ENCODE peak calls at places on chromosomes 16 and 17, in six cellular contexts. One of them, this sample, is unnamed.

GRCh38 chr17:82245144-82246039 is 16.6 kb downstream of the SLC16A3 start:
- DNase-seq in PC-3: no peak
- DNase-seq in GM23248: no peak
- DNase-seq in SK-N-SH: no peak
- DNase-seq in neural progenitor cell: no peak
- DNase-seq in HCT116: no peak
- DNase-seq in this sample: no peak

GRCh38 chr17:42699415-42699740 is 17.0 kb downstream of the CNTNAP1 start:
- DNase-seq in SK-N-SH: no peak
- DNase-seq in GM23248: no peak
- DNase-seq in neural progenitor cell: no peak
- DNase-seq in PC-3: no peak
- DNase-seq in HCT116: no peak
- DNase-seq in this sample: no peak

GRCh38 chr17:42337442-42337841 is 49.1 kb downstream of the STAT5A start:
- DNase-seq in PC-3: no peak
- DNase-seq in GM23248: peak; percentile 98
- DNase-seq in neural progenitor cell: no peak
- DNase-seq in HCT116: no peak
- DNase-seq in SK-N-SH: no peak
- DNase-seq in this sample: no peak

GRCh38 chr17:42459256-42459982 is 741 bp downstream of the ATP6V0A1 start:
- DNase-seq in PC-3: no peak
- DNase-seq in neural progenitor cell: peak; percentile 41
- DNase-seq in SK-N-SH: peak; percentile 56
- DNase-seq in HCT116: no peak
- DNase-seq in GM23248: peak; percentile 81
- DNase-seq in this sample: peak; percentile 26

GRCh38 chr17:76074390-76075363 is at the start of gene GALR2:
- DNase-seq in PC-3: no peak
- DNase-seq in neural progenitor cell: peak; percentile 70
- DNase-seq in SK-N-SH: peak; percentile 75
- DNase-seq in HCT116: no peak
- DNase-seq in GM23248: no peak
- DNase-seq in this sample: no peak

GRCh38 chr16:59591480-59591879 is 857.4 kb upstream of the GOT2 start:
- DNase-seq in SK-N-SH: no peak
- DNase-seq in GM23248: peak; percentile 39
- DNase-seq in HCT116: no peak
- DNase-seq in PC-3: peak; percentile 32
- DNase-seq in neural progenitor cell: no peak
- DNase-seq in this sample: no peak

GRCh38 chr17:57697891-57698708 is 47.0 kb downstream of the CCDC182 start:
- DNase-seq in HCT116: no peak
- DNase-seq in PC-3: no peak
- DNase-seq in neural progenitor cell: peak; percentile 62
- DNase-seq in SK-N-SH: no peak
- DNase-seq in GM23248: no peak
- DNase-seq in this sample: no peak

GRCh38 chr17:8152981-8153549 is 861 bp upstream of the PER1 start:
- DNase-seq in GM23248: peak; percentile 61
- DNase-seq in HCT116: no peak
- DNase-seq in neural progenitor cell: no peak
- DNase-seq in SK-N-SH: no peak
- DNase-seq in PC-3: no peak
- DNase-seq in this sample: no peak

GRCh38 chr17:22102177-22102576 is 409.9 kb downstream of the KCNJ18 start:
- DNase-seq in GM23248: no peak
- DNase-seq in HCT116: no peak
- DNase-seq in SK-N-SH: no peak
- DNase-seq in PC-3: no peak
- DNase-seq in neural progenitor cell: no peak
- DNase-seq in this sample: no peak

GRCh38 chr17:17523714-17524075 is 27.5 kb upstream of the RASD1 start:
- DNase-seq in neural progenitor cell: no peak
- DNase-seq in GM23248: no peak
- DNase-seq in PC-3: no peak
- DNase-seq in HCT116: no peak
- DNase-seq in SK-N-SH: no peak
- DNase-seq in this sample: no peak

GRCh38 chr16:84868829-84869457 is 49.2 kb downstream of the CRISPLD2 start:
- DNase-seq in PC-3: no peak
- DNase-seq in HCT116: no peak
- DNase-seq in GM23248: no peak
- DNase-seq in neural progenitor cell: no peak
- DNase-seq in SK-N-SH: no peak
- DNase-seq in this sample: no peak

GRCh38 chr17:45060824-45061605 is at the start of gene NMT1:
- DNase-seq in neural progenitor cell: peak; percentile 100
- DNase-seq in SK-N-SH: peak; percentile 89
- DNase-seq in HCT116: peak; percentile 99
- DNase-seq in GM23248: peak; percentile 100
- DNase-seq in PC-3: peak; percentile 100
- DNase-seq in this sample: peak; percentile 99

GRCh38 chr16:88754912-88755744 is 29.9 kb downstream of the PIEZO1 start:
- DNase-seq in GM23248: peak; percentile 83
- DNase-seq in HCT116: no peak
- DNase-seq in neural progenitor cell: peak; percentile 80
- DNase-seq in SK-N-SH: peak; percentile 84
- DNase-seq in PC-3: peak; percentile 73
- DNase-seq in this sample: no peak

GRCh38 chr16:12159028-12159427 is 182.5 kb downstream of the SNX29 start:
- DNase-seq in PC-3: no peak
- DNase-seq in neural progenitor cell: no peak
- DNase-seq in SK-N-SH: no peak
- DNase-seq in GM23248: peak; percentile 35
- DNase-seq in HCT116: no peak
- DNase-seq in this sample: no peak

GRCh38 chr17:75835315-75835987 is 8.8 kb downstream of the UNC13D start:
- DNase-seq in PC-3: no peak
- DNase-seq in HCT116: no peak
- DNase-seq in SK-N-SH: peak; percentile 84
- DNase-seq in neural progenitor cell: peak; percentile 45
- DNase-seq in GM23248: peak; percentile 50
- DNase-seq in this sample: no peak

GRCh38 chr16:17367932-17368331 is 102.8 kb downstream of the XYLT1 start:
- DNase-seq in HCT116: no peak
- DNase-seq in SK-N-SH: peak; percentile 27
- DNase-seq in PC-3: no peak
- DNase-seq in GM23248: peak; percentile 85
- DNase-seq in neural progenitor cell: peak; percentile 77
- DNase-seq in this sample: no peak

GRCh38 chr16:57352636-57353047 is 5.9 kb upstream of the CCL22 start:
- DNase-seq in HCT116: no peak
- DNase-seq in SK-N-SH: no peak
- DNase-seq in PC-3: no peak
- DNase-seq in neural progenitor cell: no peak
- DNase-seq in GM23248: no peak
- DNase-seq in this sample: no peak

GRCh38 chr17:64786337-64786736 is 124.2 kb upstream of the SMURF2 start:
- DNase-seq in HCT116: no peak
- DNase-seq in neural progenitor cell: no peak
- DNase-seq in SK-N-SH: no peak
- DNase-seq in GM23248: no peak
- DNase-seq in PC-3: peak; percentile 43
- DNase-seq in this sample: no peak

GRCh38 chr17:64784353-64784798 is 122.3 kb upstream of the SMURF2 start:
- DNase-seq in neural progenitor cell: no peak
- DNase-seq in PC-3: no peak
- DNase-seq in HCT116: no peak
- DNase-seq in GM23248: no peak
- DNase-seq in SK-N-SH: no peak
- DNase-seq in this sample: no peak

GRCh38 chr17:64787255-64787920 is 125.3 kb upstream of the SMURF2 start:
- DNase-seq in neural progenitor cell: no peak
- DNase-seq in HCT116: no peak
- DNase-seq in SK-N-SH: no peak
- DNase-seq in GM23248: no peak
- DNase-seq in PC-3: no peak
- DNase-seq in this sample: no peak

GRCh38 chr17:64783556-64784352 is 121.6 kb upstream of the SMURF2 start:
- DNase-seq in PC-3: no peak
- DNase-seq in HCT116: no peak
- DNase-seq in SK-N-SH: no peak
- DNase-seq in GM23248: no peak
- DNase-seq in neural progenitor cell: no peak
- DNase-seq in this sample: no peak

DNA sequence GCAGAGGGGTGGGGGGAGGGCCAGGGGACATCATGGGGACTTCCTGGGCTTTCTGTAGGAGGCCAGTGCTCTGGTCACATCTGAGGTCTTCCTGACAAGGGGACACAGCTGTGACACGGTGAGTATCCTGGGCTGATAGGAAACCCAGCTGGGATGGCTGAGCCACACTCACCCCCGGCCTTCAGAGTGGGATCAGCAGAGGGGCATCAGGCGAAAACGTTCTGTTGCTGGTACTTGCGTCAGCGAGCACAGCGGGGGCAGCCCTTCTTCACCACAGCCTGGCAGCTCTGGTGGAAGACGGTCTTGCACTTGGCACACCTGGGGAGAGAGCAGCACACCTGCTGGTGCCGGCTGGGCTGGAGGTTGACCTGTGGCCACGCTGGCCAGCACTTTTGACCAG is 122.9 kb upstream of the SMURF2 start:
- DNase-seq in GM23248: no peak
- DNase-seq in PC-3: no peak
- DNase-seq in HCT116: no peak
- DNase-seq in SK-N-SH: peak; percentile 52
- DNase-seq in neural progenitor cell: no peak
- DNase-seq in this sample: no peak
- H3K9ac ChIP-seq in GM23248: no peak overlapping the region
- H3K9ac ChIP-seq in PC-3: no peak overlapping the region
- H3K9ac ChIP-seq in HCT116: no peak overlapping the region
- H3K9ac ChIP-seq in SK-N-SH: no peak overlapping the region
- H3K9ac ChIP-seq in neural progenitor cell: no peak overlapping the region
- H3K9ac ChIP-seq in this sample: no peak overlapping the region

GRCh38 chr16:3879887-3880564 is 487 bp downstream of the CREBBP start:
- DNase-seq in HCT116: no peak
- DNase-seq in GM23248: peak; percentile 86
- DNase-seq in neural progenitor cell: peak; percentile 82
- DNase-seq in SK-N-SH: peak; percentile 91
- DNase-seq in PC-3: peak; percentile 47
- DNase-seq in this sample: peak; percentile 56
- H3K27ac ChIP-seq in HCT116: peak overlapping the region; percentile 83
- H3K27ac ChIP-seq in GM23248: peak overlapping the region; percentile 39
- H3K27ac ChIP-seq in neural progenitor cell: peak overlapping the region; percentile 74
- H3K27ac ChIP-seq in SK-N-SH: peak overlapping the region; percentile 86
- H3K27ac ChIP-seq in PC-3: no peak overlapping the region
- H3K27ac ChIP-seq in this sample: no peak overlapping the region

DNA sequence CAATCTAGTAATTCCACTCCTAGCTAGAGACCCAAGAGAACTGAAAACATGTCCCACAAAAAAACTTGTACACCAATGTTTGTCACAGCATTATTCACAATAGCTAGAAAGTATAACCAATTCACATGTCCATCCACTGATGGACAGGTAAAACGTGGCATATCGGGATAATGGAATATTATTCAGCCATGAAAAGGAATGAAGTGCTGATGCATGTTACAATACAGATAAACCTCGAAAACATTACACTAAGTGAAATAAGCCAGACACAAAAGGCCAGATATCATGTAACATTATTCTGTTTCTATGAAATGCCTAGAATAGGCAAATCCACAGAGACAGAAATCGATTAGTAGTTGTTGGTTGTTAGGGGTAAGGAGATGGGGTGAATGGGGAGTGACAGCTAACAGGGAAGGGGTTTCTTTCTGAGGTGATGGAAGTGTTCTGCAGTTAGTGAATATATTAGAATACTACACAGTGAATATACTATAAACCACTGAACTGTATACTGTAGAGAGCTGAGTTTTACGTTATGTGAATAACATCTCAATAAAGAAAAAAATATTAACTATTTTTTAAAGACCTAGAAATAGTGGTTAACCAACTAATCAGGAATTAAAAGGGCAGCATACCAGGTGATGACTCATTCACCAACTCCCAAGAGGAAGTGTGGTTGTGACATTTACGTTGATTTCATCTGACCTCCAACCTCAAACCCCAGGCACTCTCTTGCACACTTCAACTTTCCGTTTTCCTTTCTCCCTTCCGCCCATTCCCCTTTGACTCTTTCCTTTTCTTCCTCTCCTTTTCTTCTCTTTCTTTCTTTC is 48.6 kb downstream of the GAS7 start:
- DNase-seq in HCT116: peak; percentile 46
- DNase-seq in PC-3: peak; percentile 37
- DNase-seq in GM23248: peak; percentile 80
- DNase-seq in SK-N-SH: no peak
- DNase-seq in neural progenitor cell: no peak
- DNase-seq in this sample: no peak
- TF ChIP-seq EZH2phosphoT487 in HCT116: no peak
- TF ChIP-seq EZH2phosphoT487 in PC-3: no peak
- TF ChIP-seq EZH2phosphoT487 in GM23248: peak; percentile 53
- TF ChIP-seq EZH2phosphoT487 in SK-N-SH: no peak
- TF ChIP-seq EZH2phosphoT487 in neural progenitor cell: no peak
- TF ChIP-seq EZH2phosphoT487 in this sample: no peak

DNA sequence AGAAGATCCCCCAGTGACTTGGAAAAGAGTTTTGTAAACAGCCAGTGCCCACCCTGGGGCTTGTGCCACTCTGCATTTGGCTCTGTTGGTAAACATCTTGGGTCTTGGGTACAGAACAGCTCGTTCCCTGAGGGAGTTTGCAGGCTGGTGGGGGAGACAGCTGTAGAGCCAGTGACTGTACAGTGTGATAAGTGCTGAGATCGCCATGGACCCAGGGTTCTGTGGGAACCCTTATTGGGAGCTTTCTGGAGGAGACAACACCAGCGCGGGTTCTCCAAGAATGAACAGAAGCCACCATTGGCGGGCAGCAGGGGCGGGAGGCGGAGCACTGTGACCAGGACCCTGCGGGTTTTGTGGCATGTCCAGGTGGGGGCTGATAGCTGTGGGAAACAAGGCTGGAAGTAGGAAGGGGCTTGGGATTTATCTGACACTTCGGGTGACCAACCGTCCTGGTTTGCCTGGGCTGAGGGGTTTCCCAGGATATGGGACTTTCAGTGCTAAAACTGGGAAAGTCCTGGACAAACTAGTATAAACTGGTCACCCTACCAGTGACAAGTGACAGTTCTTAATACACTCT is 2.9 kb downstream of the CLEC16A start:
- DNase-seq in HCT116: no peak
- DNase-seq in GM23248: no peak
- DNase-seq in PC-3: no peak
- DNase-seq in neural progenitor cell: no peak
- DNase-seq in SK-N-SH: no peak
- DNase-seq in this sample: no peak
- H3K9ac ChIP-seq in HCT116: no peak overlapping the region
- H3K9ac ChIP-seq in GM23248: no peak overlapping the region
- H3K9ac ChIP-seq in PC-3: no peak overlapping the region
- H3K9ac ChIP-seq in neural progenitor cell: no peak overlapping the region
- H3K9ac ChIP-seq in SK-N-SH: no peak overlapping the region
- H3K9ac ChIP-seq in this sample: no peak overlapping the region

GRCh38 chr17:38735161-38735997 is 5.2 kb downstream of the CISD3 start:
- DNase-seq in PC-3: peak; percentile 21
- DNase-seq in neural progenitor cell: peak; percentile 82
- DNase-seq in SK-N-SH: peak; percentile 92
- DNase-seq in HCT116: no peak
- DNase-seq in GM23248: peak; percentile 50
- DNase-seq in this sample: peak; percentile 50
- H3K27ac ChIP-seq in PC-3: no peak overlapping the region
- H3K27ac ChIP-seq in neural progenitor cell: no peak overlapping the region
- H3K27ac ChIP-seq in SK-N-SH: peak overlapping the region; percentile 71
- H3K27ac ChIP-seq in HCT116: peak overlapping the region; percentile 43
- H3K27ac ChIP-seq in GM23248: no peak overlapping the region
- H3K27ac ChIP-seq in this sample: no peak overlapping the region

GRCh38 chr16:48123104-48123788 is 32.5 kb downstream of the ABCC12 start:
- DNase-seq in SK-N-SH: no peak
- DNase-seq in GM23248: peak; percentile 100
- DNase-seq in neural progenitor cell: no peak
- DNase-seq in HCT116: peak; percentile 85
- DNase-seq in PC-3: peak; percentile 98
- DNase-seq in this sample: no peak
- TF ChIP-seq EZH2phosphoT487 in SK-N-SH: no peak
- TF ChIP-seq EZH2phosphoT487 in GM23248: no peak
- TF ChIP-seq EZH2phosphoT487 in neural progenitor cell: no peak
- TF ChIP-seq EZH2phosphoT487 in HCT116: no peak
- TF ChIP-seq EZH2phosphoT487 in PC-3: no peak
- TF ChIP-seq EZH2phosphoT487 in this sample: no peak

This sample was measured in MM.1S.